ENCODE peak calls at places on chromosomes 4 and X, in nine cellular contexts. One of them, this sample, is unnamed.

GRCh38 chr4:113375964-113376666 is 326.7 kb downstream of the ANK2 start:
- DNase-seq in HT1080: no peak
- DNase-seq in pons: no peak
- DNase-seq in adipocyte: no peak
- DNase-seq in NCI-H1930: no peak
- DNase-seq in nucleus accumbens: no peak
- DNase-seq in SK-N-SH: no peak
- DNase-seq in EL: no peak
- DNase-seq in HCT116: no peak
- DNase-seq in this sample: no peak

GRCh38 chr4:115190529-115190928 is 77.1 kb upstream of the NDST4 start:
- DNase-seq in adipocyte: no peak
- DNase-seq in pons: no peak
- DNase-seq in HCT116: no peak
- DNase-seq in nucleus accumbens: no peak
- DNase-seq in NCI-H1930: no peak
- DNase-seq in SK-N-SH: no peak
- DNase-seq in EL: no peak
- DNase-seq in HT1080: no peak
- DNase-seq in this sample: no peak

GRCh38 chr4:152709675-152710438 is 30.1 kb upstream of the TMEM154 start:
- DNase-seq in EL: no peak
- DNase-seq in NCI-H1930: no peak
- DNase-seq in pons: no peak
- DNase-seq in SK-N-SH: no peak
- DNase-seq in adipocyte: no peak
- DNase-seq in HT1080: peak; percentile 32
- DNase-seq in HCT116: no peak
- DNase-seq in nucleus accumbens: no peak
- DNase-seq in this sample: peak; percentile 29

GRCh38 chrX:85391185-85391878 is 11.9 kb upstream of the POF1B start:
- DNase-seq in HCT116: no peak
- DNase-seq in adipocyte: no peak
- DNase-seq in pons: no peak
- DNase-seq in HT1080: no peak
- DNase-seq in EL: no peak
- DNase-seq in nucleus accumbens: no peak
- DNase-seq in NCI-H1930: no peak
- DNase-seq in SK-N-SH: no peak
- DNase-seq in this sample: no peak

GRCh38 chr4:180598281-180598680 is 1644.9 kb upstream of the TENM3 start:
- DNase-seq in pons: no peak
- DNase-seq in NCI-H1930: no peak
- DNase-seq in HCT116: no peak
- DNase-seq in nucleus accumbens: no peak
- DNase-seq in EL: no peak
- DNase-seq in HT1080: no peak
- DNase-seq in adipocyte: no peak
- DNase-seq in SK-N-SH: no peak
- DNase-seq in this sample: no peak

GRCh38 chrX:77742788-77743476 is 43.1 kb downstream of the ATRX start:
- DNase-seq in nucleus accumbens: peak; percentile 1
- DNase-seq in pons: peak; percentile 12
- DNase-seq in HCT116: no peak
- DNase-seq in EL: no peak
- DNase-seq in NCI-H1930: no peak
- DNase-seq in adipocyte: no peak
- DNase-seq in SK-N-SH: no peak
- DNase-seq in HT1080: no peak
- DNase-seq in this sample: peak; percentile 16

GRCh38 chr4:98662619-98663225 is 4.3 kb upstream of the TSPAN5 start:
- DNase-seq in HCT116: no peak
- DNase-seq in NCI-H1930: no peak
- DNase-seq in adipocyte: no peak
- DNase-seq in EL: no peak
- DNase-seq in pons: no peak
- DNase-seq in SK-N-SH: no peak
- DNase-seq in HT1080: no peak
- DNase-seq in nucleus accumbens: no peak
- DNase-seq in this sample: no peak

GRCh38 chr4:148481644-148482043 is 39.4 kb upstream of the NR3C2 start:
- DNase-seq in EL: no peak
- DNase-seq in NCI-H1930: no peak
- DNase-seq in HCT116: no peak
- DNase-seq in SK-N-SH: no peak
- DNase-seq in nucleus accumbens: no peak
- DNase-seq in pons: no peak
- DNase-seq in HT1080: no peak
- DNase-seq in adipocyte: no peak
- DNase-seq in this sample: no peak

GRCh38 chrX:41148553-41148952 is 63.3 kb downstream of the USP9X start:
- DNase-seq in SK-N-SH: no peak
- DNase-seq in HT1080: peak; percentile 77
- DNase-seq in EL: peak; percentile 64
- DNase-seq in NCI-H1930: no peak
- DNase-seq in adipocyte: peak; percentile 68
- DNase-seq in HCT116: no peak
- DNase-seq in pons: no peak
- DNase-seq in nucleus accumbens: no peak
- DNase-seq in this sample: peak; percentile 51

GRCh38 chrX:40734956-40735317 is 405 bp downstream of the MED14 start:
- DNase-seq in HT1080: no peak
- DNase-seq in NCI-H1930: no peak
- DNase-seq in EL: peak; percentile 11
- DNase-seq in SK-N-SH: no peak
- DNase-seq in adipocyte: peak; percentile 54
- DNase-seq in HCT116: no peak
- DNase-seq in nucleus accumbens: peak; percentile 2
- DNase-seq in pons: peak; percentile 18
- DNase-seq in this sample: no peak

GRCh38 chr4:72319596-72319995 is 249.4 kb downstream of the ADAMTS3 start:
- DNase-seq in HCT116: no peak
- DNase-seq in NCI-H1930: no peak
- DNase-seq in adipocyte: peak; percentile 45
- DNase-seq in EL: peak; percentile 74
- DNase-seq in SK-N-SH: no peak
- DNase-seq in nucleus accumbens: no peak
- DNase-seq in pons: peak; percentile 23
- DNase-seq in HT1080: peak; percentile 92
- DNase-seq in this sample: peak; percentile 62

GRCh38 chr4:84338367-84338766 is 160.7 kb downstream of the NKX6-1 start:
- DNase-seq in pons: no peak
- DNase-seq in EL: no peak
- DNase-seq in adipocyte: no peak
- DNase-seq in HT1080: no peak
- DNase-seq in nucleus accumbens: no peak
- DNase-seq in HCT116: no peak
- DNase-seq in NCI-H1930: no peak
- DNase-seq in SK-N-SH: no peak
- DNase-seq in this sample: no peak

GRCh38 chr4:182743815-182744214 is 173.4 kb downstream of the DCTD start:
- DNase-seq in HT1080: no peak
- DNase-seq in HCT116: no peak
- DNase-seq in EL: no peak
- DNase-seq in adipocyte: no peak
- DNase-seq in pons: no peak
- DNase-seq in NCI-H1930: no peak
- DNase-seq in nucleus accumbens: no peak
- DNase-seq in SK-N-SH: no peak
- DNase-seq in this sample: no peak

GRCh38 chrX:915427-916234 is 285.0 kb downstream of the SHOX start:
- DNase-seq in SK-N-SH: no peak
- DNase-seq in NCI-H1930: no peak
- DNase-seq in HCT116: no peak
- DNase-seq in EL: no peak
- DNase-seq in pons: no peak
- DNase-seq in nucleus accumbens: no peak
- DNase-seq in adipocyte: no peak
- DNase-seq in HT1080: no peak
- DNase-seq in this sample: no peak

GRCh38 chrX:13153796-13154195 is 109.4 kb upstream of the FAM9C start:
- DNase-seq in NCI-H1930: no peak
- DNase-seq in HT1080: peak; percentile 54
- DNase-seq in pons: no peak
- DNase-seq in EL: no peak
- DNase-seq in nucleus accumbens: no peak
- DNase-seq in HCT116: no peak
- DNase-seq in SK-N-SH: no peak
- DNase-seq in adipocyte: no peak
- DNase-seq in this sample: peak; percentile 69